ENCODE peak calls at places on chromosomes 12 and 14, in six cellular contexts. M is cardiac muscle cell, K is sigmoid colon, R is GM12864, S is A549, E is heart right ventricle. Z is an unnamed sample.

GRCh38 chr12:106897082-106897481 is 58.6 kb upstream of the TMEM263 start:
- DNase-seq in S (no peak), K (no peak), E (no peak), R (no peak), M (no peak), Z (peak; percentile 25)

GRCh38 chr12:55619352-55620138 is 17.1 kb upstream of the OR10P1 start:
- DNase-seq in R (peak; percentile 65), K (no peak), M (peak; percentile 91), E (peak; percentile 80), S (peak; percentile 91), Z (peak; percentile 93)

GRCh38 chr14:61342486-61342885 is 21.1 kb downstream of the PRKCH start:
- DNase-seq in S (no peak), R (no peak), M (no peak), K (no peak), E (no peak), Z (no peak)

GRCh38 chr12:98896938-98897337 is 251.8 kb downstream of the APAF1 start:
- DNase-seq in K (no peak), M (peak; percentile 65), S (no peak), E (no peak), R (no peak), Z (no peak)

GRCh38 chr12:70609739-70610491 is 27.3 kb downstream of the PTPRB start:
- DNase-seq in E (peak; percentile 74), K (peak; percentile 67), M (peak; percentile 52), R (no peak), S (peak; percentile 21), Z (peak; percentile 3)

GRCh38 chr14:75113932-75114539 is 12.8 kb downstream of the NEK9 start:
- DNase-seq in M (no peak), R (no peak), K (no peak), S (no peak), E (no peak), Z (no peak)

GRCh38 chr12:75955251-75955650 is 76.3 kb downstream of the PHLDA1 start:
- DNase-seq in K (no peak), M (no peak), S (no peak), R (no peak), E (no peak), Z (no peak)

GRCh38 chr12:64595863-64596793 is 14.2 kb upstream of the RASSF3 start:
- DNase-seq in K (no peak), S (no peak), E (no peak), R (no peak), M (no peak), Z (no peak)

GRCh38 chr12:92403210-92404175 is 257.8 kb upstream of the BTG1 start:
- DNase-seq in E (no peak), R (peak; percentile 98), M (no peak), K (no peak), S (no peak), Z (no peak)

GRCh38 chr12:101039848-101040531 is 170.0 kb downstream of the SLC5A8 start:
- DNase-seq in E (no peak), S (no peak), M (no peak), K (no peak), R (no peak), Z (no peak)

GRCh38 chr12:55626154-55626553 is 10.5 kb upstream of the OR10P1 start:
- DNase-seq in R (no peak), E (peak; percentile 43), K (no peak), S (no peak), M (no peak), Z (no peak)

GRCh38 chr14:63647696-63648410 is 6.2 kb upstream of the WDR89 start:
- DNase-seq in M (no peak), S (no peak), R (no peak), E (no peak), K (no peak), Z (no peak)

GRCh38 chr12:104951759-104952509 is 6.2 kb downstream of the SLC41A2 start:
- DNase-seq in S (no peak), K (no peak), M (no peak), E (no peak), R (no peak), Z (no peak)

GRCh38 chr12:65355461-65355860 is 77.0 kb downstream of the MSRB3 start:
- DNase-seq in K (no peak), R (no peak), M (no peak), S (no peak), E (no peak), Z (peak; percentile 53)

GRCh38 chr12:53798575-53798974 is 46.8 kb upstream of the CISTR start:
- DNase-seq in S (peak; percentile 19), R (no peak), E (no peak), K (no peak), M (no peak), Z (no peak)

GRCh38 chr14:54902521-54903420 is at the start of gene GCH1:
- DNase-seq in E (peak; percentile 65), K (peak; percentile 71), R (no peak), S (peak; percentile 69), M (peak; percentile 92), Z (peak; percentile 54)
- TF ChIP-seq CTCF in E (no peak), K (no peak), R (peak; percentile 30), S (peak; percentile 54), M (peak; percentile 48), Z (peak; percentile 41)

DNA sequence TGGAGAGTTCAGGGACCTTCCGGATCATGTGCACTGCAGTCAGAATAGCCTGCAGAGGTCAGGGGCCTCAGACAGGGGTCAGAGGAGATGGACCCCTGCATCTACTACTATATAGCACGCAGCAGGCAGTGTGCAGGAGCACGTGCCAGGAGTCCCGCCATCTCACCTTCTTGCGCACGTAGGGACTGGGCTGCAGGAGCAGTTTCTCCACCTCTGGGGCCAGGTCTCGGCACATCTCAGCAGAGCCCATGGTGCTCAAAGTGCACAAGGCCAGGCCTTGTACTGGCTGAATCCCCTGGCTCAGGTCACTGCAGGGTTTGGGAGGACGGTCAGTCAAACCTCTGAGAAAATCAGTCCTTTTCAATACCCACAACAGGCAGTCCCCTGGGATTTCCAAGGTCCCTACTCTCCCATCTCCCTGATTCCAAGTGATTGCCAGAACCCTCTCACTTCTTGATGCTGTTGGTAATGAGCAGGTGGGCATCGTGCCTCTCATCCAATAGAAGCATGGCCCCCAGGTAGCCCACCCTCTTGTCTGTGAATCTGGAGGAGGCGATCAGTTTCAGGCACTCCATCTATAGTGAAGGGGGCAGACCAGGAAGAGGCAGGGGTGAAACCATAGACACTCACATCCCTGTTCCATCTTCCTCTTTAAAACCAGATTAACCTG is 1.3 kb downstream of the AP1G2 start:
- DNase-seq in K (peak; percentile 57), E (no peak), S (no peak), R (no peak), M (no peak), Z (no peak)
- H3K4me3 ChIP-seq in K (no peak overlapping the region), E (peak overlapping the region; percentile 59), S (peak overlapping the region; percentile 62), R (peak overlapping the region; percentile 86), M (peak overlapping the region; percentile 48), Z (no peak overlapping the region)

GRCh38 chr14:91374287-91374880 is 43.2 kb downstream of the CCDC88C start:
- DNase-seq in K (no peak), S (no peak), M (no peak), E (no peak), R (no peak), Z (no peak)

GRCh38 chr14:91371011-91371989 is 46.3 kb downstream of the CCDC88C start:
- DNase-seq in M (no peak), K (no peak), R (no peak), E (no peak), S (no peak), Z (no peak)

GRCh38 chr14:91371990-91372375 is 45.6 kb downstream of the CCDC88C start:
- DNase-seq in S (no peak), K (no peak), M (no peak), E (no peak), R (no peak), Z (no peak)

GRCh38 chr14:91373591-91374245 is 43.9 kb downstream of the CCDC88C start:
- DNase-seq in E (no peak), S (no peak), M (no peak), K (no peak), R (peak; percentile 84), Z (no peak)

DNA sequence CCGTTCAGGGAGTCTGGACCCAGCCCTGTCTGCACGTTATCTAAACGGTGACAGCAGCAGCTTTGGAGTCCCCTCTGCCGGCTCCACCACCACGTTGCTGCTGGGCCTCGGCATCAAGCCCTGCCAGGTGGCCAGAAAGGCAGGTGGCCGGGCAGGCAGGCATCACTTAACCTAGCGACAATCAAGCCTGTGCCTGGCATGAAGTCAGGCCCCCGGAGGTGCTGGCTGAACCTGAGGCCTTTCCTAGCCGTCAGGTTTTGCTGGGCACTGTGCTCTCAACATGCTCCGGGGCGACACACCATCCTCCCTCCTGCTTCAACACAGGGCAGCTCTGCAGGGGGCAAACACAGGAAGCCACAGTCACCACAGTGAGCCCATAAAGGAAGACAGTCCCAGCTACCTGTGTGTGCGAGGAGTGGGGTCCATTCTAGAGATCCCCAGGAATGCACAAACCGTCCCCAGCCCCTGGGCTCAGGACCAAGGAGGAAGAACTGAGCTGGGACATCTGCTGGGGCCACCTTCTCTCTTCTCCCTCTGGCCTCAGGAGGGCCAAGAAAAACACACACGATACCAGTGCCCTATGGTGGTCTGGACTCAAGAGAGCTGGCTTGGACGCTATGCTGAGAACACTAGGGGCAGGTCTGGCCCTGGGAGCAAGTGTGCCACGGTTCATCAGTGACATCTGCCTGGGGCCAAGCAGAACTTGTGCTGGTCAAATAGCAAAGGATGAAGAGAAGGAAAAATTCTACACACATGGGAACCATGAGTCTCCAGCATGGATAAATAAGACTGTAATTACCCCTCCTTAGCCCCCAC is 44.7 kb downstream of the CCDC88C start:
- DNase-seq in S (no peak), M (no peak), K (no peak), E (no peak), R (no peak), Z (no peak)
- TF ChIP-seq CTCF in S (no peak), M (no peak), K (no peak), E (no peak), R (peak; percentile 17), Z (no peak)

GRCh38 chr14:102951034-102951433 is 28.6 kb downstream of the AMN start:
- DNase-seq in E (no peak), M (no peak), K (no peak), R (no peak), S (no peak), Z (no peak)

GRCh38 chr14:102947321-102948103 is 25.0 kb downstream of the AMN start:
- DNase-seq in K (no peak), E (no peak), S (no peak), R (no peak), M (no peak), Z (no peak)

GRCh38 chr14:102948698-102949061 is 26.2 kb downstream of the AMN start:
- DNase-seq in S (no peak), K (no peak), M (no peak), R (no peak), E (no peak), Z (no peak)

GRCh38 chr14:102949801-102950451 is 27.5 kb downstream of the AMN start:
- DNase-seq in R (no peak), S (no peak), M (no peak), K (peak; percentile 78), E (peak; percentile 42), Z (no peak)

DNA sequence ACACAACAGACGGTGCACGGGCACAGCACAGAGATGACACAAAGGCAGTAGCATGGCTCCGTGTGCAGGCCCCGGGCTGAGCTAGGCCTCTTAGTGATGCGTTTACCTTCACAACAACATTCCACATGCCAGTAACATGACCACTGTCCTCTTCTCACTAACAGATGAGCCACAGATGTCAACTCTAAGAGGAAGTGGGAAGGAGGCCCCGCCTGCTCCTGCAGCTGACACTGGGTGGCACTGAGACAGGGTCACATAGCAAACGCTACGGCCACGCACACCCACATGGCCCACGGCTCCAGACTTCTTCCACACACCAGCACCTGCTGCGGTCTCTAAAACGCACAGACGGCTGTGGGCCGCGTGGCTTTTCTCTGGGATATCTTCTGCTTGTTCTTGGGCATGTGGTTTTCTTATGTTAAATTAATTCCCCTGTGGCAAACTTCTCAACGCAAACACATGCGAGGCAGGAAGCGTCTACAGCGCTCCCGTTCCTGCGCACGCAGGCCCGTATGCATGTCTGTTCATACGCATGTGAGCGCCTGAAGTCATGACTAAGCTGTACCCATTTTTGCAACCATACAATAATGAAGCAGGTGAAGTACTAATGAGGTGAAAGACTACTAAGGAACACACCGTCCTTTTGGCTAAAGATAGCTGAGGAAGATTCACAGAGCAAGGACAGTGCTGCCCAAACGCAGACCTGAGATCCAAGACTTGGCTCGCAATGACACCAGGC is 26.8 kb downstream of the AMN start:
- DNase-seq in R (peak; percentile 21), M (no peak), K (no peak), S (no peak), E (no peak), Z (no peak)
- H3K4me3 ChIP-seq in R (no peak overlapping the region), M (no peak overlapping the region), K (no peak overlapping the region), S (no peak overlapping the region), E (no peak overlapping the region), Z (no peak overlapping the region)

Z was measured in fibroblast of villous mesenchyme.